ENCODE peak calls at places on chromosomes 11 and 22, in four cellular contexts. F is Karpas-422, T is fibroblast of lung, D is K562. V is an unnamed sample. For H3K79me2, the result is how much of the 10 kb centered on the place peaks cover.

GRCh38 chr22:50039669-50040458 is 18.2 kb downstream of the TTLL8 start:
- DNase-seq in F (no peak), T (no peak), D (no peak), V (no peak)

GRCh38 chr11:4191031-4191571 is 96.5 kb downstream of the RRM1 start:
- DNase-seq in F (no peak), T (no peak), D (no peak), V (no peak)

GRCh38 chr11:64239662-64240466 is 1.0 kb upstream of the FKBP2 start:
- DNase-seq in F (peak), T (no peak), D (no peak), V (no peak)

GRCh38 chr11:77800445-77800844 is 20.1 kb downstream of the RSF1 start:
- DNase-seq in F (no peak), T (no peak), D (no peak), V (no peak)

GRCh38 chr11:66850235-66850587 is 6.7 kb upstream of the LRFN4 start:
- DNase-seq in F (no peak), T (no peak), D (no peak), V (no peak)

GRCh38 chr11:2509481-2510001 is 64.7 kb downstream of the KCNQ1 start:
- DNase-seq in F (no peak), T (no peak), D (peak), V (peak)

GRCh38 chr11:44326615-44327475 is 16.9 kb upstream of the ALX4 start:
- DNase-seq in F (no peak), T (no peak), D (peak), V (no peak)

GRCh38 chr11:57288771-57289579 is 35.8 kb downstream of the TNKS1BP1 start:
- DNase-seq in F (no peak), T (peak), D (no peak), V (no peak)

GRCh38 chr11:66697988-66698387 is 20.3 kb upstream of the RBM4B start:
- DNase-seq in F (no peak), T (no peak), D (no peak), V (no peak)

GRCh38 chr11:83006877-83007330 is 64.8 kb downstream of the RAB30 start:
- DNase-seq in F (no peak), T (no peak), D (no peak), V (no peak)

GRCh38 chr11:95442531-95443050 is 211.6 kb upstream of the SESN3 start:
- DNase-seq in F (no peak), T (no peak), D (no peak), V (no peak)

GRCh38 chr22:50282361-50283144 is 12.4 kb upstream of the MAPK11 start:
- DNase-seq in F (no peak), T (peak), D (no peak), V (no peak)

GRCh38 chr22:26461188-26461810 is 22.3 kb downstream of the HPS4 start:
- DNase-seq in F (peak), T (no peak), D (peak), V (peak)

GRCh38 chr11:69603978-69604524 is 36.9 kb upstream of the CCND1 start:
- DNase-seq in F (no peak), T (peak), D (no peak), V (no peak)

GRCh38 chr11:64003807-64004589 is 17.8 kb downstream of the OTUB1 start:
- DNase-seq in F (no peak), T (peak), D (no peak), V (no peak)

GRCh38 chr11:65852508-65853248 is 5.3 kb downstream of the CFL1 start:
- DNase-seq in F (peak), T (no peak), D (no peak), V (peak)

GRCh38 chr11:69868871-69869270 is 49.7 kb upstream of the FGF3 start:
- DNase-seq in F (no peak), T (no peak), D (no peak), V (no peak)

GRCh38 chr11:35618497-35619029 is 303 bp downstream of the FJX1 start:
- DNase-seq in F (no peak), T (peak), D (peak), V (no peak)

GRCh38 chr11:71305451-71306125 is 53.2 kb upstream of the SHANK2 start:
- DNase-seq in F (no peak), T (no peak), D (no peak), V (peak)

GRCh38 chr11:67409781-67410368 is 5.6 kb upstream of the CARNS1 start:
- DNase-seq in F (peak), T (no peak), D (peak), V (peak)

GRCh38 chr11:10108901-10109665 is 184.9 kb downstream of the SBF2 start:
- DNase-seq in F (no peak), T (peak), D (no peak), V (no peak)

GRCh38 chr11:109993786-109994185 is 99.4 kb upstream of the ZC3H12C start:
- DNase-seq in F (no peak), T (peak), D (no peak), V (no peak)

GRCh38 chr22:38236786-38237185 is 35.0 kb downstream of the MAFF start:
- DNase-seq in F (no peak), T (no peak), D (no peak), V (no peak)

GRCh38 chr11:13964771-13965074 is 2.2 kb downstream of the SPON1 start:
- DNase-seq in F (no peak), T (no peak), D (no peak), V (no peak)

GRCh38 chr11:70255717-70256116 is 14.8 kb upstream of the PPFIA1 start:
- DNase-seq in F (no peak), T (no peak), D (no peak), V (no peak)

GRCh38 chr11:131203041-131203440 is 167.4 kb upstream of the NTM start:
- DNase-seq in F (no peak), T (no peak), D (no peak), V (no peak)

GRCh38 chr11:113204280-113204679 is 110.1 kb upstream of the TTC12 start:
- DNase-seq in F (no peak), T (no peak), D (no peak), V (no peak)

GRCh38 chr22:39243443-39244072 is 1.2 kb downstream of the PDGFB start:
- DNase-seq in F (no peak), T (no peak), D (no peak), V (no peak)

GRCh38 chr11:78784321-78785061 is 209.8 kb upstream of the NARS2 start:
- DNase-seq in F (no peak), T (peak), D (no peak), V (no peak)

GRCh38 chr11:19316434-19316833 is 75.7 kb upstream of the E2F8 start:
- DNase-seq in F (no peak), T (peak), D (no peak), V (no peak)

GRCh38 chr22:20509344-20510047 is 2.1 kb downstream of the MED15 start:
- DNase-seq in F (peak), T (peak), D (peak), V (no peak)

GRCh38 chr22:29700949-29701927 is 18.6 kb upstream of the CABP7 start:
- DNase-seq in F (peak), T (peak), D (peak), V (peak)

GRCh38 chr11:57885298-57886035 is 123.9 kb downstream of the CTNND1 start:
- DNase-seq in F (no peak), T (peak), D (no peak), V (no peak)

GRCh38 chr11:76278526-76278925 is 72.2 kb upstream of the WNT11 start:
- DNase-seq in F (no peak), T (no peak), D (no peak), V (no peak)

GRCh38 chr11:76276773-76277155 is 70.5 kb upstream of the WNT11 start:
- DNase-seq in F (no peak), T (no peak), D (no peak), V (no peak)

GRCh38 chr11:76277298-76278175 is 71.2 kb upstream of the WNT11 start:
- DNase-seq in F (no peak), T (no peak), D (no peak), V (no peak)

GRCh38 chr11:76275446-76275845 is 69.1 kb upstream of the WNT11 start:
- DNase-seq in F (no peak), T (no peak), D (no peak), V (no peak)

DNA sequence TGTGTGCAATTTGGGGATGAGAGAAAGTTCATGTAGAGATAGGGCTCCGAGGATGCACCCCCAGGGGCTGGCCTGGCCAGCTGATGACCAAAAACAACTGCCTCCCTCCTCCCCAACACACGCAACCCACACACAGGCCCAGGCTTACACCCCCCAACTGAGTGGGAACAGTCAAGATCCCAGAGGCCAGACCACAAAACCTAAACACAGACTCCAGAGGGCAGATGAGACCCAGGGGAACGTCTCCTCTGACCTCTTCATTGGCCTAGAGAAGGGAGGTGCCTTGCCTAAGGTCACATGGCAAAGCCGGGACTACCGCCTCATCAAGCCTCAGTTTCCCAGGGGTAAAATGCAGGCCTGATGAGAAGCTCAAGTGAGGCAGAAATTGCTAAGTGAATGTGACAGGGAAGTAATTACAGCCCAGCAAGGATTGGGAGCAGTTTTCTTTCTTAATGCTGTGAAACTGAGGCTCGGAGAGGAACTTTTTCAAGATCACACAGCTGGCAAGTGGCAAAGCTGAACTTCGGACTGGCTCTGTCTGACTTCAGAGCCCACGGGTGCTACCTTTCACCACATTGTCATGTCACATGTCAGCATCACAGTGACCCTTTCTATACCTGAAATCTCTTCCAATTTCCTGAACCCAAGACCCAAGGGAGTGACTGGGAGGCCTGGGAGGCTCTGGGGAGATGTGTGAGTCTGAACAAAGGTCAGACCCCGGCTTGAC is 69.9 kb upstream of the WNT11 start:
- DNase-seq in F (no peak), T (no peak), D (no peak), V (no peak)
- H3K9ac ChIP-seq in F (no peak), T (no peak), D (no peak), V (no peak)

DNA sequence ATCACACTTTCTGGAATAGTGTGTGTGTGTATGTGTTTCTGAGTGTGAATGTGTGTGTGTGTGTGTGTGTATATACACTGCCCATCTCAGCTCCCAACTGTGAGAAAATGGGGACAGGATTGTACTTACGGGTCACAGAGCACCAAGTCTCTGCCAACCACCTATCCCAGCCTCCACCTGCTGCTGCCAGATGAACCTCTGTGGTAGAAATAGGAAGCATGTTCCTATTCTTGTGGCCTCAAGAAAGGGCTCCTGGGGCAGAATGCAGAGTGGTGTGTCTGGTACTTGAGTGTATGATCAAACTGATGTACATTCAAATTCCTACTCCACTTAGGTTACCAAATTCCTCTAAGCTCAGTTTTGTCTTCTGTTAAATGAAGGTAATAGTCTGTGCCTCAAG is 14.6 kb downstream of the UBASH3B start:
- DNase-seq in F (peak), T (no peak), D (no peak), V (no peak)
- H3K79me2 ChIP-seq in F (under half), T (under half), D (under half), V (under half)

GRCh38 chr22:23533328-23533762 is 46.7 kb downstream of the IGLL1 start:
- DNase-seq in F (peak), T (peak), D (peak), V (peak)
- H3K9ac ChIP-seq in F (peak), T (no peak), D (peak), V (no peak)

GRCh38 chr11:742571-743201 is 4.6 kb upstream of the TALDO1 start:
- DNase-seq in F (no peak), T (no peak), D (no peak), V (no peak)

GRCh38 chr11:746289-747175 is 732 bp upstream of the TALDO1 start:
- DNase-seq in F (peak), T (peak), D (no peak), V (peak)

GRCh38 chr11:749731-750130 is 2.5 kb downstream of the TALDO1 start:
- DNase-seq in F (no peak), T (no peak), D (no peak), V (no peak)

GRCh38 chr11:748007-748359 is 719 bp downstream of the TALDO1 start:
- DNase-seq in F (peak), T (peak), D (no peak), V (no peak)

GRCh38 chr11:747176-748006 is at the start of gene TALDO1:
- DNase-seq in F (peak), T (peak), D (peak), V (peak)
- H3K79me2 ChIP-seq in F (under half), T (under half), D (half or more), V (under half)

DNA sequence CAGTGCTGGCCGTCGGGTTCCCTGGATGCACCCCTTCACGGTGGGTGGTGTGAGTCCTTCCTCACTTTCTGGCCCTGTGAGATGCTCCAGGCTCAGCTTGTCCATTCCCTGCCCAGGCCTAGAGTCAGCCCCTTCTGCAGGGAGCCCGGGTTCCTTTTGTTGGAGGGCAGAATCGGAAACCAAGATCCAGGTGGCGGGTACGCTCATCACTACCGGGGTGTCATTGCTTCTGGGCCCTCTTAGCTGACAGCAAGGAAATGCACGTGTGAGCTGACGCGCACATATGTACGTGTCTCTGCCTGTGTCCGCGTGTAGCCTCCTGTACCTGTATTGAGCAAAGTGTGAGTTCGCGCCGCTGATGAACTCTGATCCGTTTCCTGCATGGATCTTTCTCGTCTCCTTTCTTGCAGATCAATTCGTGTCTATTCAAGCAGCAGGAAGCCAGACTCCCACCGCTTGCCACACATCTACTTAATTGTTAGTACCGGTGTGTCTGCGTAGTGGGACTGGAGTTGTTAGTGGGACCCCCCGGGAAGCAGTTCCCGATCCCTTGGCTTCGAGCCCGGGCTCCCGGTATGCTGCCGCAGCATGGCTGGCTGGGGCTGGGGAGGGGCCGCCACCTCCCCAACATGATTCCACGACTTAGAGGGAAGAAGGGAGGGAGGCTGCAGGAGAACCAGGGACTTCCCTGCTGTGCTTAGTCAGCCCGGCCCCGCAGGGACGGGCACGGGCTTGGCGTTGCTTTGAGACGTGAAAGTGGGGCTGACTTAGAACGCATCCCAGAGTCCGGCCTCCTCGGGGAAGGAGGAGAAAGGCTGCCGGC is 35.9 kb upstream of the GRAMD4 start:
- DNase-seq in F (no peak), T (peak), D (no peak), V (peak)
- H3K9ac ChIP-seq in F (no peak), T (no peak), D (no peak), V (no peak)